ENCODE peak calls at places on chromosomes 3 and 15, in eight cellular contexts. Z, D, H, Q, K, U, S and R are unnamed samples.

GRCh38 chr3:176479291-176479690 is 718.0 kb downstream of the TBL1XR1 start:
- DNase-seq in U (no peak), K (no peak), H (no peak), D (no peak), Q (no peak), S (no peak), Z (no peak), R (no peak)

GRCh38 chr15:72907733-72908132 is 124.2 kb upstream of the ADPGK start:
- DNase-seq in Q (no peak), U (no peak), Z (peak), S (no peak), H (no peak), K (no peak), D (no peak), R (no peak)

GRCh38 chr3:105561875-105562274 is 195.2 kb downstream of the ALCAM start:
- DNase-seq in S (no peak), U (no peak), K (no peak), Q (no peak), D (no peak), Z (no peak), H (no peak), R (no peak)

GRCh38 chr15:62711691-62712454 is 330.7 kb upstream of the TPM1 start:
- DNase-seq in H (no peak), U (no peak), K (peak), Q (no peak), S (no peak), D (no peak), Z (peak), R (peak)

GRCh38 chr3:80663426-80663825 is 895.6 kb upstream of the ROBO1 start:
- DNase-seq in K (no peak), D (no peak), Q (peak), Z (no peak), H (no peak), U (no peak), S (no peak), R (no peak)

GRCh38 chr3:37324752-37325407 is 150.5 kb upstream of the LRRFIP2 start:
- DNase-seq in D (no peak), K (peak), U (no peak), Q (no peak), H (no peak), Z (peak), S (no peak), R (peak)

GRCh38 chr15:82044373-82045178 is 1.2 kb downstream of the MEX3B start:
- DNase-seq in K (peak), U (peak), S (peak), Z (no peak), H (no peak), D (peak), Q (peak), R (no peak)

GRCh38 chr3:4741404-4742307 is 237.6 kb upstream of the BHLHE40 start:
- DNase-seq in H (no peak), U (peak), S (no peak), Q (no peak), Z (peak), K (peak), D (peak), R (peak)